ENCODE peak calls at places on chromosomes 12 and 14, in four cellular contexts. One of them, this sample, is unnamed.

GRCh38 chr14:53953002-53953827 is 3.4 kb downstream of the BMP4 start:
- DNase-seq in psoas muscle: peak
- DNase-seq in A549: peak
- DNase-seq in uterus: peak
- DNase-seq in this sample: peak

GRCh38 chr12:131085125-131085815 is 131.6 kb downstream of the ADGRD1 start:
- DNase-seq in psoas muscle: peak
- DNase-seq in A549: no peak
- DNase-seq in uterus: no peak
- DNase-seq in this sample: no peak

GRCh38 chr14:36256131-36256801 is 64.2 kb downstream of the MBIP start:
- DNase-seq in psoas muscle: no peak
- DNase-seq in A549: no peak
- DNase-seq in uterus: no peak
- DNase-seq in this sample: no peak

GRCh38 chr12:59637657-59638150 is 41.9 kb downstream of the SLC16A7 start:
- DNase-seq in psoas muscle: no peak
- DNase-seq in A549: no peak
- DNase-seq in uterus: no peak
- DNase-seq in this sample: no peak

GRCh38 chr12:51341259-51342007 is 5.0 kb downstream of the CELA1 start:
- DNase-seq in psoas muscle: peak
- DNase-seq in A549: peak
- DNase-seq in uterus: peak
- DNase-seq in this sample: peak

GRCh38 chr12:48002773-48003218 is 1.5 kb downstream of the COL2A1 start:
- DNase-seq in psoas muscle: peak
- DNase-seq in A549: no peak
- DNase-seq in uterus: no peak
- DNase-seq in this sample: no peak

GRCh38 chr12:125509195-125509594 is 444.0 kb downstream of the AACS start:
- DNase-seq in psoas muscle: no peak
- DNase-seq in A549: no peak
- DNase-seq in uterus: no peak
- DNase-seq in this sample: no peak

GRCh38 chr12:124636138-124636968 is 68.9 kb upstream of the NCOR2 start:
- DNase-seq in psoas muscle: peak
- DNase-seq in A549: peak
- DNase-seq in uterus: peak
- DNase-seq in this sample: no peak

GRCh38 chr14:97771340-97772045 is 974.3 kb downstream of the VRK1 start:
- DNase-seq in psoas muscle: no peak
- DNase-seq in A549: no peak
- DNase-seq in uterus: no peak
- DNase-seq in this sample: no peak

GRCh38 chr12:122610911-122611310 is 83.9 kb downstream of the KNTC1 start:
- DNase-seq in psoas muscle: no peak
- DNase-seq in A549: no peak
- DNase-seq in uterus: no peak
- DNase-seq in this sample: no peak

GRCh38 chr12:42589465-42590323 is at the start of gene PRICKLE1:
- DNase-seq in psoas muscle: peak
- DNase-seq in A549: peak
- DNase-seq in uterus: peak
- DNase-seq in this sample: peak

GRCh38 chr12:59834659-59835474 is 239.0 kb downstream of the SLC16A7 start:
- DNase-seq in psoas muscle: no peak
- DNase-seq in A549: peak
- DNase-seq in uterus: no peak
- DNase-seq in this sample: no peak

GRCh38 chr12:29171421-29172258 is 22.6 kb downstream of the FAR2 start:
- DNase-seq in psoas muscle: no peak
- DNase-seq in A549: peak
- DNase-seq in uterus: no peak
- DNase-seq in this sample: no peak

GRCh38 chr14:47509957-47510356 is 165.4 kb downstream of the MDGA2 start:
- DNase-seq in psoas muscle: no peak
- DNase-seq in A549: no peak
- DNase-seq in uterus: no peak
- DNase-seq in this sample: no peak
- TF ChIP-seq CTCF in psoas muscle: no peak
- TF ChIP-seq CTCF in A549: no peak
- TF ChIP-seq CTCF in uterus: no peak
- TF ChIP-seq CTCF in this sample: no peak

GRCh38 chr12:108826115-108826806 is 31.1 kb downstream of the SSH1 start:
- DNase-seq in psoas muscle: peak
- DNase-seq in A549: no peak
- DNase-seq in uterus: peak
- DNase-seq in this sample: no peak
- TF ChIP-seq CTCF in psoas muscle: no peak
- TF ChIP-seq CTCF in A549: no peak
- TF ChIP-seq CTCF in uterus: no peak
- TF ChIP-seq CTCF in this sample: no peak

GRCh38 chr14:45284802-45285201 is 31.8 kb upstream of the MIS18BP1 start:
- DNase-seq in psoas muscle: no peak
- DNase-seq in A549: peak
- DNase-seq in uterus: no peak
- DNase-seq in this sample: no peak
- TF ChIP-seq CTCF in psoas muscle: no peak
- TF ChIP-seq CTCF in A549: no peak
- TF ChIP-seq CTCF in uterus: no peak
- TF ChIP-seq CTCF in this sample: no peak

GRCh38 chr14:78836777-78837176 is 666.6 kb downstream of the NRXN3 start:
- DNase-seq in psoas muscle: no peak
- DNase-seq in A549: peak
- DNase-seq in uterus: peak
- DNase-seq in this sample: peak
- TF ChIP-seq CTCF in psoas muscle: peak
- TF ChIP-seq CTCF in A549: peak
- TF ChIP-seq CTCF in uterus: no peak
- TF ChIP-seq CTCF in this sample: peak

GRCh38 chr14:99155173-99155777 is 116.7 kb downstream of the BCL11B start:
- DNase-seq in psoas muscle: no peak
- DNase-seq in A549: no peak
- DNase-seq in uterus: no peak
- DNase-seq in this sample: no peak
- TF ChIP-seq CTCF in psoas muscle: no peak
- TF ChIP-seq CTCF in A549: no peak
- TF ChIP-seq CTCF in uterus: no peak
- TF ChIP-seq CTCF in this sample: no peak

DNA sequence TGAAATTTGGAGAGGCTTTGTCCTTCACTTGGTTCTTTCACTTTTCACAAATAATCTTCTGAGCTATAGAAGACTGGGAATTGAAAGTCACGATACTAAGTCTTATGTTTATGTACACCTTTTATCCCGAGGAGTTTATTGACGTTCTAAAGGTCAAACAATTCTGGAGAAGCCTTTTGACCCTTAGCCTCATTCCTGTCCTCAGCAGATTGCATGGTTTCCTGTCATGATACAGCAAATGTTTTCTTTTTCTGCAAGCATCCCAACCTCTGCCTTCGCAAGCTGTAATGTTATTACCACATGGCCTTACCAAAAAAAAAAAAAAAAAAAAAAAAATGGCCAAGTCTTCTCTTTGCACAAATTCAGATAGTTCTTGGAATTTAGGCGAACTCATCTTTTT is 411.7 kb upstream of the FLRT2 start:
- DNase-seq in psoas muscle: no peak
- DNase-seq in A549: no peak
- DNase-seq in uterus: no peak
- DNase-seq in this sample: no peak
- TF ChIP-seq CTCF in psoas muscle: no peak
- TF ChIP-seq CTCF in A549: no peak
- TF ChIP-seq CTCF in uterus: no peak
- TF ChIP-seq CTCF in this sample: no peak

GRCh38 chr12:111201036-111201435 is 167.9 kb downstream of the PHETA1 start:
- DNase-seq in psoas muscle: no peak
- DNase-seq in A549: no peak
- DNase-seq in uterus: no peak
- DNase-seq in this sample: no peak
- TF ChIP-seq CTCF in psoas muscle: no peak
- TF ChIP-seq CTCF in A549: no peak
- TF ChIP-seq CTCF in uterus: no peak
- TF ChIP-seq CTCF in this sample: no peak

DNA sequence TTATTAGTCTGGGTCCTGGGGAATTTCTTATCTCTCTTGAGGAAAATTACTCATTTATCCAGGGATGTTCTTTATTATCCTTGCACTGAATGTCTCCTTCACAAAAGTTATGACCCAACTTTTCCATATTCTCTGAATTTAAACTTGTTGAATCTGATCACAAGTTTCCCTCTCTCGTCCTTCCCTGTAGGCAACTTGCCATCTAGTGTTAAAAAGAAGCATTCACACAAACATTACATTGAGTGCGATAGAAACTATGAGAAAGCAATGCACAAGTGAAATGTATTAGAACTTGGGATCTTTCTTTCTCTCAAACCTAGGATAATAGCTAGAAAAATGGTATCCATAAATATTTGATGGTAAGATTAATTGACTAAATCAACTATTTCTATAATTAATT is 608.4 kb downstream of the FSCB start:
- DNase-seq in psoas muscle: no peak
- DNase-seq in A549: peak
- DNase-seq in uterus: no peak
- DNase-seq in this sample: no peak
- TF ChIP-seq CTCF in psoas muscle: no peak
- TF ChIP-seq CTCF in A549: no peak
- TF ChIP-seq CTCF in uterus: no peak
- TF ChIP-seq CTCF in this sample: no peak